ENCODE peak calls at places on chromosomes 16 and 17, in six cellular contexts. B, R, Y, G, K and X are unnamed samples.

GRCh38 chr16:82322177-82322576 is 152.2 kb upstream of the MPHOSPH6 start:
- DNase-seq in B (no peak), R (no peak), Y (no peak), G (no peak), K (no peak), X (peak)

GRCh38 chr16:49858200-49859129 is 2.6 kb upstream of the ZNF423 start:
- DNase-seq in B (no peak), R (peak), Y (no peak), G (no peak), K (peak), X (no peak)

GRCh38 chr17:28018439-28019070 is 23.9 kb upstream of the NLK start:
- DNase-seq in B (no peak), R (no peak), Y (no peak), G (no peak), K (no peak), X (peak)

GRCh38 chr16:79632289-79632688 is 31.8 kb upstream of the MAF start:
- DNase-seq in B (no peak), R (no peak), Y (no peak), G (no peak), K (no peak), X (no peak)

GRCh38 chr17:3104322-3104721 is at the start of gene OR1D2:
- DNase-seq in B (no peak), R (no peak), Y (no peak), G (no peak), K (no peak), X (no peak)

GRCh38 chr16:8866884-8867482 is 1.8 kb downstream of the CARHSP1 start:
- DNase-seq in B (no peak), R (no peak), Y (no peak), G (no peak), K (no peak), X (no peak)

GRCh38 chr17:10618202-10618635 is 38.9 kb downstream of the MYH3 start:
- DNase-seq in B (peak), R (peak), Y (peak), G (peak), K (peak), X (peak)

GRCh38 chr16:78570409-78571141 is 471.1 kb downstream of the WWOX start:
- DNase-seq in B (no peak), R (no peak), Y (no peak), G (no peak), K (no peak), X (no peak)

GRCh38 chr16:50160495-50161164 is 7.5 kb downstream of the TENT4B start:
- DNase-seq in B (no peak), R (peak), Y (no peak), G (no peak), K (no peak), X (no peak)

GRCh38 chr16:83552193-83552592 is 255.6 kb upstream of the HSBP1 start:
- DNase-seq in B (no peak), R (no peak), Y (no peak), G (no peak), K (no peak), X (no peak)

GRCh38 chr17:56793947-56794346 is 39.8 kb downstream of the C17orf67 start:
- DNase-seq in B (no peak), R (no peak), Y (no peak), G (no peak), K (no peak), X (no peak)

GRCh38 chr17:29682054-29682453 is 59.3 kb upstream of the CORO6 start:
- DNase-seq in B (no peak), R (peak), Y (no peak), G (no peak), K (no peak), X (no peak)

GRCh38 chr16:89308391-89309333 is 91.2 kb downstream of the ZNF778 start:
- DNase-seq in B (no peak), R (peak), Y (no peak), G (no peak), K (peak), X (no peak)

GRCh38 chr16:982152-983043 is 828 bp downstream of the SOX8 start:
- DNase-seq in B (no peak), R (no peak), Y (no peak), G (no peak), K (peak), X (no peak)

GRCh38 chr16:15955425-15955824 is 6.0 kb downstream of the ABCC1 start:
- DNase-seq in B (no peak), R (no peak), Y (no peak), G (no peak), K (no peak), X (no peak)

GRCh38 chr16:58026705-58027340 is 1.3 kb downstream of the MMP15 start:
- DNase-seq in B (no peak), R (peak), Y (no peak), G (no peak), K (peak), X (no peak)

GRCh38 chr17:82238562-82239201 is 9.8 kb downstream of the SLC16A3 start:
- DNase-seq in B (no peak), R (peak), Y (no peak), G (no peak), K (no peak), X (peak)

GRCh38 chr17:82566129-82566995 is 46.8 kb downstream of the FOXK2 start:
- DNase-seq in B (no peak), R (no peak), Y (no peak), G (no peak), K (peak), X (no peak)

GRCh38 chr17:49926886-49927285 is 42.1 kb upstream of the DLX4 start:
- DNase-seq in B (no peak), R (peak), Y (no peak), G (no peak), K (no peak), X (no peak)

GRCh38 chr16:75566889-75567255 is 693 bp downstream of the GABARAPL2 start:
- DNase-seq in B (no peak), R (peak), Y (no peak), G (no peak), K (peak), X (peak)

GRCh38 chr16:82456683-82457082 is 170.1 kb upstream of the CDH13 start:
- DNase-seq in B (peak), R (peak), Y (peak), G (peak), K (peak), X (peak)

GRCh38 chr17:1398900-1399299 is 1.1 kb downstream of the YWHAE start:
- DNase-seq in B (no peak), R (peak), Y (no peak), G (no peak), K (no peak), X (peak)

GRCh38 chr17:30323262-30323894 is 10.5 kb downstream of the TMIGD1 start:
- DNase-seq in B (no peak), R (no peak), Y (no peak), G (no peak), K (no peak), X (no peak)

GRCh38 chr17:935485-935884 is 44.1 kb downstream of the NXN start:
- DNase-seq in B (peak), R (no peak), Y (peak), G (no peak), K (no peak), X (no peak)

GRCh38 chr17:47720754-47721533 is 12.1 kb upstream of the TBX21 start:
- DNase-seq in B (peak), R (no peak), Y (no peak), G (no peak), K (peak), X (no peak)

GRCh38 chr17:27630607-27631408 is at the start of gene LGALS9:
- DNase-seq in B (no peak), R (no peak), Y (no peak), G (no peak), K (no peak), X (no peak)

GRCh38 chr17:75103601-75104554 is 5.9 kb upstream of the ARMC7 start:
- DNase-seq in B (no peak), R (no peak), Y (no peak), G (no peak), K (no peak), X (no peak)

GRCh38 chr17:333626-334396 is 18.8 kb downstream of the RPH3AL start:
- DNase-seq in B (no peak), R (peak), Y (no peak), G (no peak), K (peak), X (no peak)

GRCh38 chr16:9089660-9090059 is 1.8 kb upstream of the HAPSTR1 start:
- DNase-seq in B (no peak), R (no peak), Y (no peak), G (no peak), K (no peak), X (no peak)

GRCh38 chr17:73653810-73654209 is 9.6 kb upstream of the SDK2 start:
- DNase-seq in B (no peak), R (no peak), Y (no peak), G (no peak), K (no peak), X (no peak)

DNA sequence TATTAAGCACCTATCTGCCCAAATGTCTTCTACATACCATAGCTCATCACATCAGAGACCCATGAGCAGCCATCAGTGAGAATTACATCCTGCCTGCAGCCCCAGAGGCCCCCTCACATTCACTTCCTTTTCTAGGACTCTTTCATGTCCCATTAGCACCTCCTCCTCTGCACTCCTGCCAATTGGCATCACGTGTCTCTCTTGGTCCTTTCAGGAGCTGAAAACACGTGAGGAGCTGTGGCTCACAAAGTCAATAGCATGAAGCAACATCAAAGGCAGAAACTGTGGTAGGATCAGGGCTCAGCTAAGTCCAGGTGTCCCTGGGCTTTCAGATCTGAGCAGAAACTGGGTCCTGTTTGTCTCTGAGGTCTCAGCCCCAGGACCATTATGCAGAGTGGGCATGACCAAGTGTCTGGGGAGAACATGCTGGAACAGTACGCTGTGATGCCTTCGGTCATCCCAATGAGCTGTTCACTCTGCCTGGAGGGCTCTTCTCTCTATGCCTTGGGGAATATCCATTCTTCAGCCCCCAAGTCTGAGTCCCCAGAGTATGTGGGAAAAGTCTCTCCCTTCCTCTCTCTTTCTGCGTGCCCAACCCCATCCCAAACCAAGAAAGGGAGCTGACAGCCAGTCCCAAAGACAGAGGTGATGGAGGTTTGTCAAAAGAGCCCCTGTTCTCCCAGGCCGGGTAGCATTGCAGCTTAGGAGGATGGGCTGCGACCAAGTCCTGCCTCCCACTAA is 457.0 kb upstream of the CDH5 start:
- DNase-seq in B (no peak), R (no peak), Y (peak), G (no peak), K (no peak), X (no peak)
- TF ChIP-seq JUND in B (no peak), R (no peak), Y (no peak), G (no peak), K (no peak), X (no peak)

GRCh38 chr17:18326039-18326438 is 10.9 kb downstream of the SMCR8 start:
- DNase-seq in B (no peak), R (no peak), Y (no peak), G (no peak), K (no peak), X (no peak)
- TF ChIP-seq JUND in B (no peak), R (no peak), Y (no peak), G (no peak), K (no peak), X (no peak)

DNA sequence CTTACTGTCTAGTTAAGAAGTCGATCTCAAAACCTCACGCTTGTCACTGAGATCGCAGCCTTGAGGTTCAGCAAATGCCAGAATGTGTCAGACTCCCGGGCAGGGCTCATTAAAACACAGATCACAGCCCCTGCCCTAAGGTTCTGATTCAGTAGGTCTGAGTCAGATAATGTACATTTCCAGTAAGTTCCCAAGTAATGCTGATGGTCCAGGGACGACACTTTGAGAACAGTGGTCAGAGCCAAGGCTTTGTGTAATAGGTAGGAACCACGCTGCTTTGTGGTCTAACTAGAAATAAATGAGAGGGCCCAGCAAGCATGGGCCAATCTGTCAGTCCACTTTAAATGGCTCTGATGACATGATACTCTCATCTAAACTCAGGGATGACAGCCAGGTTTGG is 228.6 kb downstream of the ZFHX3 start:
- DNase-seq in B (no peak), R (no peak), Y (no peak), G (no peak), K (no peak), X (no peak)
- TF ChIP-seq JUND in B (no peak), R (no peak), Y (no peak), G (no peak), K (no peak), X (no peak)

GRCh38 chr17:58583486-58583885 is 69.0 kb upstream of the MTMR4 start:
- DNase-seq in B (no peak), R (no peak), Y (no peak), G (no peak), K (no peak), X (no peak)
- TF ChIP-seq JUND in B (no peak), R (no peak), Y (no peak), G (no peak), K (no peak), X (no peak)

GRCh38 chr16:54505479-54506247 is 219.1 kb upstream of the IRX3 start:
- DNase-seq in B (no peak), R (no peak), Y (no peak), G (no peak), K (no peak), X (no peak)

GRCh38 chr16:54504372-54504771 is 217.8 kb upstream of the IRX3 start:
- DNase-seq in B (no peak), R (no peak), Y (no peak), G (no peak), K (no peak), X (no peak)

GRCh38 chr16:54503011-54503410 is 216.4 kb upstream of the IRX3 start:
- DNase-seq in B (no peak), R (no peak), Y (no peak), G (no peak), K (no peak), X (no peak)

GRCh38 chr16:54501797-54502196 is 215.2 kb upstream of the IRX3 start:
- DNase-seq in B (no peak), R (no peak), Y (no peak), G (no peak), K (no peak), X (no peak)

GRCh38 chr16:54503436-54503835 is 216.8 kb upstream of the IRX3 start:
- DNase-seq in B (no peak), R (no peak), Y (no peak), G (no peak), K (no peak), X (no peak)
- TF ChIP-seq JUND in B (no peak), R (no peak), Y (no peak), G (no peak), K (no peak), X (no peak)

GRCh38 chr16:66481081-66481942 is 54.2 kb downstream of the BEAN1 start:
- DNase-seq in B (no peak), R (no peak), Y (no peak), G (no peak), K (no peak), X (no peak)
- TF ChIP-seq JUND in B (no peak), R (no peak), Y (no peak), G (no peak), K (no peak), X (no peak)

GRCh38 chr17:80080081-80080480 is 21.3 kb upstream of the GAA start:
- DNase-seq in B (no peak), R (no peak), Y (no peak), G (no peak), K (no peak), X (no peak)
- TF ChIP-seq JUND in B (no peak), R (no peak), Y (no peak), G (no peak), K (no peak), X (no peak)

DNA sequence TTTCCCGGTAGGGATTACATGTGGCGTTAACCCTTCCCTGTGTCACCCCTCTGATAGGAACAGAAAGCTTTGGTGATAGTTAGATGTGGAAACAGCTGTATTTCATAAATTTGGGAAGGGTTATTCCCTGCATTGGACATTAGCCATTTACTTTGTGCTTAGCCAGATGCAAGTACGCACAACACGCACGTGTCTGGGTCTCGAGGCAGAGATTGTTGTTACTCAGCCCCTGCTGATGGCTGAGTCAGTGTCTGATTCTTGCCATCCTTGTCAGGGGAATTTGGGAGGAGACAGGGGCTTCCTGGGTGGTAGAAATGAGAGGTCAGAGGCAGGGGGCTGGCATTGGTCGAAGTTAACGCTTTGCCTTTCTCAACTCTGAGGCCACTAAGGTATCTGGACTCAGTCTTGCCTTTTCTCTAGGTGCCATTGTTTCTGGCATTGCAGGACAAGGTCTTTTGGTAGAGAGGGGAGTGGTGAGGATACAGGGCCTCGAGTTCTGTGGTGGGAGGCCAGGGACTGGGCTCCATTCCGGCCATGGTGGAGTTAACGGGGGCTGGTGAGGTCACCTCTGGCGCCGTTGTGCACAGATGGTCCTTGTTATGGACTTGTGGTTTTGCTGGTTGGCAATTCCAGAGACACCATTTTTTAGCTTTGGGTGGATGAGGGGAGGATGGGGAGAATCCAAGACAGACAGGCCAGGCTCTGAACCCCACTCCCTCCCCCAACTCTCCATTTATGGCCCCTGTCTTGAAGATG is 8.2 kb downstream of the MMP2 start:
- DNase-seq in B (no peak), R (no peak), Y (no peak), G (no peak), K (no peak), X (no peak)
- TF ChIP-seq JUND in B (no peak), R (no peak), Y (no peak), G (no peak), K (peak), X (no peak)